ENCODE peak calls at places on chromosomes 16 and 17, in eight cellular contexts. One of them, this sample, is unnamed.
A peak's percentile ranks its signal among the peaks of the same experiment; 100 is the strongest.

GRCh38 chr17:42598905-42599304 is 10.3 kb downstream of the RETREG3 start:
- DNase-seq in SW480: no peak
- DNase-seq in NCI-H1436: peak; percentile 69
- DNase-seq in activated CD4-positive, alpha-beta T cell treated with anti-CD3 and anti-CD28 coated beads, Interleukin-2, amount 10 ng/mL, durations not matched to agents 7 days and 5 days: no peak
- DNase-seq in thoracic aorta: no peak
- DNase-seq in CD4-positive, alpha-beta T cell: no peak
- DNase-seq in neural progenitor cell: no peak
- DNase-seq in EL: no peak
- DNase-seq in this sample: no peak

GRCh38 chr16:17177968-17178880 is 292.5 kb downstream of the XYLT1 start:
- DNase-seq in NCI-H1436: no peak
- DNase-seq in thoracic aorta: no peak
- DNase-seq in SW480: no peak
- DNase-seq in EL: no peak
- DNase-seq in activated CD4-positive, alpha-beta T cell treated with anti-CD3 and anti-CD28 coated beads, Interleukin-2, amount 10 ng/mL, durations not matched to agents 7 days and 5 days: no peak
- DNase-seq in CD4-positive, alpha-beta T cell: no peak
- DNase-seq in neural progenitor cell: peak; percentile 39
- DNase-seq in this sample: no peak

GRCh38 chr17:63694974-63695773 is 4.8 kb downstream of the LIMD2 start:
- DNase-seq in NCI-H1436: no peak
- DNase-seq in SW480: no peak
- DNase-seq in activated CD4-positive, alpha-beta T cell treated with anti-CD3 and anti-CD28 coated beads, Interleukin-2, amount 10 ng/mL, durations not matched to agents 7 days and 5 days: no peak
- DNase-seq in neural progenitor cell: no peak
- DNase-seq in thoracic aorta: no peak
- DNase-seq in CD4-positive, alpha-beta T cell: no peak
- DNase-seq in EL: no peak
- DNase-seq in this sample: no peak

GRCh38 chr16:29710227-29711219 is 31.5 kb downstream of the QPRT start:
- DNase-seq in SW480: peak; percentile 72
- DNase-seq in CD4-positive, alpha-beta T cell: no peak
- DNase-seq in thoracic aorta: no peak
- DNase-seq in activated CD4-positive, alpha-beta T cell treated with anti-CD3 and anti-CD28 coated beads, Interleukin-2, amount 10 ng/mL, durations not matched to agents 7 days and 5 days: peak; percentile 65
- DNase-seq in EL: peak; percentile 73
- DNase-seq in neural progenitor cell: peak; percentile 66
- DNase-seq in NCI-H1436: peak; percentile 38
- DNase-seq in this sample: no peak

GRCh38 chr17:8162232-8162996 is at the start of gene VAMP2:
- DNase-seq in neural progenitor cell: peak; percentile 90
- DNase-seq in activated CD4-positive, alpha-beta T cell treated with anti-CD3 and anti-CD28 coated beads, Interleukin-2, amount 10 ng/mL, durations not matched to agents 7 days and 5 days: peak; percentile 84
- DNase-seq in SW480: peak; percentile 56
- DNase-seq in CD4-positive, alpha-beta T cell: peak; percentile 77
- DNase-seq in NCI-H1436: peak; percentile 70
- DNase-seq in EL: peak; percentile 65
- DNase-seq in thoracic aorta: no peak
- DNase-seq in this sample: no peak

GRCh38 chr16:85888405-85889331 is 10.3 kb upstream of the IRF8 start:
- DNase-seq in EL: peak; percentile 89
- DNase-seq in activated CD4-positive, alpha-beta T cell treated with anti-CD3 and anti-CD28 coated beads, Interleukin-2, amount 10 ng/mL, durations not matched to agents 7 days and 5 days: no peak
- DNase-seq in thoracic aorta: no peak
- DNase-seq in neural progenitor cell: no peak
- DNase-seq in CD4-positive, alpha-beta T cell: no peak
- DNase-seq in SW480: peak; percentile 27
- DNase-seq in NCI-H1436: no peak
- DNase-seq in this sample: no peak

GRCh38 chr17:42513686-42514085 is 22.4 kb upstream of the NAGLU start:
- DNase-seq in activated CD4-positive, alpha-beta T cell treated with anti-CD3 and anti-CD28 coated beads, Interleukin-2, amount 10 ng/mL, durations not matched to agents 7 days and 5 days: no peak
- DNase-seq in CD4-positive, alpha-beta T cell: no peak
- DNase-seq in neural progenitor cell: no peak
- DNase-seq in thoracic aorta: no peak
- DNase-seq in SW480: no peak
- DNase-seq in EL: no peak
- DNase-seq in NCI-H1436: no peak
- DNase-seq in this sample: no peak

GRCh38 chr17:63692195-63692816 is 7.6 kb downstream of the LIMD2 start:
- DNase-seq in activated CD4-positive, alpha-beta T cell treated with anti-CD3 and anti-CD28 coated beads, Interleukin-2, amount 10 ng/mL, durations not matched to agents 7 days and 5 days: no peak
- DNase-seq in SW480: no peak
- DNase-seq in neural progenitor cell: no peak
- DNase-seq in NCI-H1436: no peak
- DNase-seq in EL: no peak
- DNase-seq in CD4-positive, alpha-beta T cell: no peak
- DNase-seq in thoracic aorta: no peak
- DNase-seq in this sample: no peak

GRCh38 chr17:4605826-4606225 is 21.5 kb downstream of the SMTNL2 start:
- DNase-seq in NCI-H1436: no peak
- DNase-seq in thoracic aorta: no peak
- DNase-seq in neural progenitor cell: no peak
- DNase-seq in activated CD4-positive, alpha-beta T cell treated with anti-CD3 and anti-CD28 coated beads, Interleukin-2, amount 10 ng/mL, durations not matched to agents 7 days and 5 days: no peak
- DNase-seq in CD4-positive, alpha-beta T cell: no peak
- DNase-seq in SW480: no peak
- DNase-seq in EL: no peak
- DNase-seq in this sample: no peak

GRCh38 chr16:68091604-68092261 is 6.6 kb downstream of the NFATC3 start:
- DNase-seq in activated CD4-positive, alpha-beta T cell treated with anti-CD3 and anti-CD28 coated beads, Interleukin-2, amount 10 ng/mL, durations not matched to agents 7 days and 5 days: no peak
- DNase-seq in EL: peak; percentile 64
- DNase-seq in thoracic aorta: no peak
- DNase-seq in NCI-H1436: peak; percentile 28
- DNase-seq in neural progenitor cell: no peak
- DNase-seq in CD4-positive, alpha-beta T cell: no peak
- DNase-seq in SW480: no peak
- DNase-seq in this sample: no peak

GRCh38 chr16:48232459-48233040 is 11.6 kb upstream of the LONP2 start:
- DNase-seq in CD4-positive, alpha-beta T cell: no peak
- DNase-seq in activated CD4-positive, alpha-beta T cell treated with anti-CD3 and anti-CD28 coated beads, Interleukin-2, amount 10 ng/mL, durations not matched to agents 7 days and 5 days: no peak
- DNase-seq in EL: peak; percentile 18
- DNase-seq in NCI-H1436: no peak
- DNase-seq in neural progenitor cell: no peak
- DNase-seq in thoracic aorta: no peak
- DNase-seq in SW480: no peak
- DNase-seq in this sample: no peak

This sample was measured in cerebellar nuclear complex.